ENCODE peak calls at places on chromosomes 16 and 17, in seven cellular contexts. Y is mesendoderm; Z is cardiac muscle cell; A is fibroblast of lung; E is dorsolateral prefrontal cortex; V is H1; H is CD4-positive, CD25-positive, alpha-beta regulatory T cell. Q is an unnamed sample.

GRCh38 chr17:40484973-40485530 is 16.4 kb downstream of the TNS4 start:
- DNase-seq in V (no peak), A (no peak), Z (no peak), Y (no peak), E (no peak), H (no peak), Q (no peak)

GRCh38 chr17:44778656-44779210 is 19.9 kb downstream of the ADAM11 start:
- DNase-seq in E (peak; percentile 42), A (no peak), Z (no peak), Y (no peak), H (no peak), V (no peak), Q (no peak)

GRCh38 chr17:10001296-10001904 is 96.3 kb upstream of the RCVRN start:
- DNase-seq in E (no peak), V (no peak), Y (no peak), H (no peak), A (no peak), Z (no peak), Q (no peak)

GRCh38 chr16:3145660-3146059 is 10.8 kb downstream of the ZNF213 start:
- DNase-seq in Y (no peak), E (no peak), H (no peak), V (no peak), Z (no peak), A (no peak), Q (no peak)

GRCh38 chr17:7435676-7436555 is 681 bp downstream of the TMEM102 start:
- DNase-seq in H (peak; percentile 81), A (no peak), V (peak; percentile 84), E (no peak), Z (peak; percentile 20), Y (peak; percentile 84), Q (no peak)

GRCh38 chr16:74901606-74902005 is 83.3 kb downstream of the WDR59 start:
- DNase-seq in E (no peak), Z (no peak), H (no peak), A (peak; percentile 12), Y (no peak), V (no peak), Q (no peak)

GRCh38 chr17:76493505-76494167 is 7.6 kb downstream of the RHBDF2 start:
- DNase-seq in E (peak; percentile 74), A (no peak), H (no peak), Y (no peak), V (no peak), Z (no peak), Q (no peak)

GRCh38 chr17:62892870-62893338 is 73.1 kb upstream of the TANC2 start:
- DNase-seq in E (no peak), H (peak; percentile 44), V (no peak), A (peak; percentile 71), Y (peak; percentile 70), Z (peak; percentile 79), Q (peak; percentile 33)

GRCh38 chr17:41654134-41654907 is 29.9 kb upstream of the KRT17 start:
- DNase-seq in V (no peak), A (no peak), Z (no peak), H (no peak), E (no peak), Y (no peak), Q (no peak)

GRCh38 chr17:42345396-42346078 is 42.7 kb downstream of the STAT3 start:
- DNase-seq in Y (no peak), V (no peak), E (no peak), A (no peak), H (no peak), Z (no peak), Q (no peak)

GRCh38 chr17:77861133-77861695 is 97.3 kb upstream of the TNRC6C start:
- DNase-seq in H (no peak), A (no peak), E (no peak), Y (no peak), Z (no peak), V (no peak), Q (no peak)

GRCh38 chr17:1179635-1180433 is at the start of gene ABR:
- DNase-seq in A (peak; percentile 32), E (no peak), H (no peak), Z (peak; percentile 47), V (peak; percentile 82), Y (no peak), Q (no peak)

GRCh38 chr17:3514873-3515272 is 39.1 kb downstream of the ASPA start:
- DNase-seq in V (no peak), H (no peak), E (no peak), A (no peak), Y (no peak), Z (no peak), Q (no peak)

GRCh38 chr17:77827461-77827968 is 131.0 kb upstream of the TNRC6C start:
- DNase-seq in H (no peak), V (no peak), Z (no peak), E (no peak), A (no peak), Y (no peak), Q (no peak)

GRCh38 chr17:2029911-2030778 is at the start of gene DPH1:
- DNase-seq in E (peak; percentile 94), A (peak; percentile 91), Y (peak; percentile 96), H (peak; percentile 87), Z (peak; percentile 92), V (peak; percentile 97), Q (no peak)

GRCh38 chr17:68035131-68035522 is 408 bp upstream of the KPNA2 start:
- DNase-seq in A (no peak), Y (no peak), V (peak; percentile 90), H (no peak), Z (no peak), E (peak; percentile 96), Q (no peak)

GRCh38 chr17:55177159-55177913 is 87.4 kb upstream of the HLF start:
- DNase-seq in A (no peak), E (no peak), Z (peak; percentile 21), Y (peak; percentile 52), V (no peak), H (no peak), Q (no peak)

GRCh38 chr16:71474864-71475263 is 12.8 kb upstream of the ZNF23 start:
- DNase-seq in A (peak; percentile 78), E (no peak), H (no peak), Z (peak; percentile 47), V (no peak), Y (no peak), Q (peak; percentile 71)

GRCh38 chr17:82091264-82092066 is 6.6 kb downstream of the FASN start:
- DNase-seq in Z (no peak), A (no peak), E (no peak), H (no peak), V (peak; percentile 42), Y (no peak), Q (no peak)

GRCh38 chr17:17365476-17366110 is 62.4 kb downstream of the NT5M start:
- DNase-seq in V (no peak), Z (no peak), H (no peak), Y (no peak), E (peak; percentile 21), A (no peak), Q (no peak)

GRCh38 chr17:63150994-63151464 is 185.0 kb downstream of the TANC2 start:
- DNase-seq in H (no peak), Z (peak; percentile 17), Y (peak; percentile 18), V (no peak), E (no peak), A (peak; percentile 77), Q (no peak)

GRCh38 chr16:4412159-4412558 is 4.2 kb downstream of the CORO7 start:
- DNase-seq in Z (no peak), V (no peak), A (no peak), H (no peak), Y (no peak), E (no peak), Q (no peak)

GRCh38 chr16:4412854-4413253 is 3.5 kb downstream of the CORO7 start:
- DNase-seq in H (no peak), Y (no peak), Z (no peak), V (no peak), E (no peak), A (no peak), Q (no peak)

GRCh38 chr16:4415538-4416199 is 727 bp downstream of the CORO7 start:
- DNase-seq in A (no peak), Y (peak; percentile 40), H (peak; percentile 86), V (peak; percentile 67), E (peak; percentile 68), Z (no peak), Q (no peak)

GRCh38 chr16:4416200-4417032 is at the start of gene CORO7:
- DNase-seq in E (peak; percentile 99), Z (peak; percentile 91), Y (peak; percentile 85), A (peak; percentile 79), H (peak; percentile 98), V (peak; percentile 97), Q (peak; percentile 50)

DNA sequence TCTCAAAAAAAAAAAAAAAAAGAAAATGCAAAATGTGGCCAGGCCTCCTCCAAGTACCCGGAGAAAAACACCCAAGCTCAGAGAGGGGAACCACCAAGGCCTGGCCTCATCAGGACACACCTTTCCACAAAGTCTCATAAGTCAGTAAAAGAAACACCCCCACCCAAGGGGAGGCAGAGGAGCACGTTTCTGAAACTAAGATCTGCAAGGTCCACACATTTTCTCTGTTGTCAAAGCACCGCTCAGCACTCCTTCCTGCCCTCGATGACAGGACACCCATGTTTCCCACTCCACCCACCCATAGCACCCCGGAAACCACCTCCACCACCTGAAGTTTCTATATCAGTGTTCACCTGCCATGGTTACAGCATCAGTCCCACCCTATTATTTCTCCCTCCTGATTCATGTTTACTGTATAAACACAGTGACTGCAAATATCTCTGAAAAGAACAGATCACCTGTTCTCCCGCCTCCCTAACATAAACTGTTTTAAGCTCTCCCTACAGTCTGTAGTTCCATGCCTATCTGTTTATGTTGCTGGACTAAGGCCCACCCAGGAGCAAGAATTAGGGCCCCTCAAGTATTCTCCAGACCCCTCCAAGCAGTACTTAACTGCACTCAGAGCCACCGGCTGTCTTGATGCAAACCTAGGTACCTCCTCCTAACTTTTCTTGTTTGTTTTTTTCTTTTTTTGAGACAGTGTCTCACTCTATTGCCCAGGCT is 2.0 kb downstream of the CORO7 start:
- DNase-seq in V (no peak), A (no peak), Z (no peak), H (peak; percentile 98), Y (no peak), E (no peak), Q (no peak)
- H3K4me3 ChIP-seq in V (no peak overlapping the region), A (no peak overlapping the region), Z (no peak overlapping the region), H (peak overlapping the region; percentile 98), Y (no peak overlapping the region), E (no peak overlapping the region), Q (no peak overlapping the region)

GRCh38 chr16:8590811-8591210 is 500 bp upstream of the TMEM114 start:
- DNase-seq in E (no peak), A (no peak), Y (no peak), H (no peak), V (no peak), Z (no peak), Q (no peak)
- H3K27me3 ChIP-seq in E (peaks cover 20% of the 10 kb centered on the region), A (peaks cover 35% of the 10 kb centered on the region), Y (peaks cover 23% of the 10 kb centered on the region), H (peaks cover 17% of the 10 kb centered on the region), V (peaks cover 19% of the 10 kb centered on the region), Z (peaks cover 72% of the 10 kb centered on the region), Q (peaks cover 16% of the 10 kb centered on the region)

GRCh38 chr16:4253394-4254150 is 11.7 kb upstream of the SRL start:
- DNase-seq in E (peak; percentile 99), A (peak; percentile 99), V (peak; percentile 98), H (peak; percentile 99), Y (peak; percentile 100), Z (peak; percentile 100), Q (peak; percentile 91)
- H3K4me3 ChIP-seq in E (peak overlapping the region; percentile 84), A (peak overlapping the region; percentile 74), V (peak overlapping the region; percentile 41), H (peak overlapping the region; percentile 76), Y (peak overlapping the region; percentile 22), Z (peak overlapping the region; percentile 52), Q (peak overlapping the region; percentile 64)

DNA sequence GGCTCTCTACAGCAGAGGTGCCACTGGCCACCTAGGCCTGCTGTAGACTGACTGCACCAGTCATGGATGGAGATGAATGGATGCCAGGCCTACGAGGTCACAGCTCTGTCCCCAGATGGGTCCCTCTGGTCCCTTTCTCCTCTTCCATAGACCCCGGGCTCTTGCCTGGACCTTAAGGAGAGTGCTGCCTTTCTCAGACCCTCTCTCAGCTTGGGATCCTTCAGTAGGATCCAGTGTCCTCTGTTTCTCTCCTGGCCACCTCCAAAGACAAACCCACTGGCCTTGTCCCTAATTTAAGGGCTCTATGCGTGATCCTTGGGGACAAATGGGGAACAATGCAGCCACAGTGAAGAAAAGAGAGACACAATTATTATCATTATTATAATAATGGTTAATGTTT is 189.3 kb upstream of the C16orf82 start:
- DNase-seq in A (no peak), E (no peak), Z (no peak), Y (no peak), H (no peak), V (no peak), Q (no peak)
- H3K27me3 ChIP-seq in A (no peaks in the 10 kb centered on the region), E (no peaks in the 10 kb centered on the region), Z (no peaks in the 10 kb centered on the region), Y (no peaks in the 10 kb centered on the region), H (peaks cover 2% of the 10 kb centered on the region), V (no peaks in the 10 kb centered on the region), Q (no peaks in the 10 kb centered on the region)